ENCODE peak calls at places on chromosome 19, in five cellular contexts. One of them, this sample, is unnamed.

GRCh38 chr19:45442927-45443461 is 19.3 kb upstream of the ERCC1 start:
- DNase-seq in tibial nerve: peak; percentile 66
- DNase-seq in stomach: peak; percentile 42
- DNase-seq in body of pancreas: no peak
- DNase-seq in IMR-90: peak; percentile 59
- DNase-seq in this sample: peak; percentile 60

GRCh38 chr19:12785431-12786011 is 5.8 kb upstream of the JUNB start:
- DNase-seq in IMR-90: no peak
- DNase-seq in stomach: no peak
- DNase-seq in body of pancreas: no peak
- DNase-seq in tibial nerve: no peak
- DNase-seq in this sample: peak; percentile 23

GRCh38 chr19:5967994-5968430 is 9.9 kb downstream of the RANBP3 start:
- DNase-seq in IMR-90: peak; percentile 88
- DNase-seq in tibial nerve: peak; percentile 77
- DNase-seq in stomach: peak; percentile 67
- DNase-seq in body of pancreas: peak; percentile 73
- DNase-seq in this sample: peak; percentile 85

GRCh38 chr19:16262618-16263017 is 62.0 kb upstream of the KLF2 start:
- DNase-seq in IMR-90: no peak
- DNase-seq in tibial nerve: no peak
- DNase-seq in body of pancreas: peak; percentile 88
- DNase-seq in stomach: peak; percentile 95
- DNase-seq in this sample: peak; percentile 78

GRCh38 chr19:50978772-50979390 is 4.8 kb downstream of the KLK7 start:
- DNase-seq in IMR-90: no peak
- DNase-seq in stomach: no peak
- DNase-seq in body of pancreas: no peak
- DNase-seq in tibial nerve: no peak
- DNase-seq in this sample: no peak

GRCh38 chr19:38703509-38703908 is 40.8 kb downstream of the CAPN12 start:
- DNase-seq in body of pancreas: no peak
- DNase-seq in tibial nerve: no peak
- DNase-seq in IMR-90: no peak
- DNase-seq in stomach: no peak
- DNase-seq in this sample: no peak

GRCh38 chr19:15180451-15181390 is 20.1 kb downstream of the NOTCH3 start:
- DNase-seq in tibial nerve: no peak
- DNase-seq in IMR-90: no peak
- DNase-seq in body of pancreas: peak; percentile 70
- DNase-seq in stomach: peak; percentile 70
- DNase-seq in this sample: peak; percentile 65

GRCh38 chr19:7426986-7427385 is 61.8 kb downstream of the PEX11G start:
- DNase-seq in tibial nerve: no peak
- DNase-seq in IMR-90: no peak
- DNase-seq in stomach: no peak
- DNase-seq in body of pancreas: no peak
- DNase-seq in this sample: no peak

GRCh38 chr19:55156202-55157063 is 1.1 kb downstream of the TNNI3 start:
- DNase-seq in IMR-90: peak; percentile 44
- DNase-seq in body of pancreas: peak; percentile 46
- DNase-seq in stomach: peak; percentile 65
- DNase-seq in tibial nerve: no peak
- DNase-seq in this sample: peak; percentile 77

GRCh38 chr19:50432221-50432626 is 468 bp upstream of the MYBPC2 start:
- DNase-seq in IMR-90: no peak
- DNase-seq in body of pancreas: peak; percentile 39
- DNase-seq in tibial nerve: no peak
- DNase-seq in stomach: no peak
- DNase-seq in this sample: no peak

GRCh38 chr19:46660601-46661019 is 372 bp downstream of the DACT3 start:
- DNase-seq in stomach: no peak
- DNase-seq in IMR-90: no peak
- DNase-seq in body of pancreas: no peak
- DNase-seq in tibial nerve: no peak
- DNase-seq in this sample: no peak

GRCh38 chr19:46691104-46691503 is 25.8 kb downstream of the PRKD2 start:
- DNase-seq in stomach: no peak
- DNase-seq in tibial nerve: no peak
- DNase-seq in IMR-90: no peak
- DNase-seq in body of pancreas: no peak
- DNase-seq in this sample: no peak

DNA sequence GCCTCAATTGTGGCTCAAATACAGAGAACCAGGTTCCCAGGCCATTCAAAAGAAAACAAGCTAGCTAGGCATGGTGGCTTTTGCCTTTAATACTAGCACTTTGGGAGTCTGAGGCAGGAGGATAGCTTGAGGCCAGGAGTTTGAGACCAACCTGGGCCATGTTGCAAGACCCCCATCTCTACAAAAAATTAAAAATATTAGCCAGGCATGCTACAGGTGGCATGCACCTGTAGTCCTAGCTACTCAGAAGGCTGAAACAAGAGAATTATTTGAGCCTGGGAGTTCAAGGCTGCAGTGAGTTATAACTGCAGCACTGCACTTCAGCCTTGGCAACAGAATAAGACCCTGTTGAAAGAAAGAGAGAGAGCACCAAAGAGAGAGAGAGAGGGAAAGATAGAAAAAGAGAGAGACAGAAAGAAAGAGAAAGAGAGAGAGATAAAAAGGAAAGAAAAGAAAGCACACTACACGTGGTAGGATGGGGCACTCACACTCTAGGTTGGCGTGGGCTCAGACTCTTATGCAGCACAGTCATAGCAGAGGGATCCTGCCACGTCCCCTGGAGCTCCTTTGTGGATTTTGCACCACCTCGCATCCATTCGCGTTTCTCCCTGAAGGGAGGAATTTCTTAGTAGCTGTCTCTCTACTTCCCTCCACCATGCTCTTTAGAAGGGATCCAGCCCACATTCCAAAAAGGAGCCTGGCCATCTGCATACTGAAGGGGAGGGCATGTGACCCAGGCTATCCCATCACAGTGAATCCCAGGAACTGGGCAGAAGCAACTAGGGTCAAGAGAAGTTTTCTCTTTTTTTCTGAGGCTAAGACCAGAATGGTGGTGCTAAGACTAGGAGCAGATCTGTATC is 789.9 kb downstream of the UQCRFS1 start:
- DNase-seq in tibial nerve: no peak
- DNase-seq in IMR-90: no peak
- DNase-seq in stomach: no peak
- DNase-seq in body of pancreas: no peak
- DNase-seq in this sample: no peak
- TF ChIP-seq POLR2A in tibial nerve: no peak
- TF ChIP-seq POLR2A in IMR-90: no peak
- TF ChIP-seq POLR2A in stomach: no peak
- TF ChIP-seq POLR2A in body of pancreas: no peak
- TF ChIP-seq POLR2A in this sample: no peak

DNA sequence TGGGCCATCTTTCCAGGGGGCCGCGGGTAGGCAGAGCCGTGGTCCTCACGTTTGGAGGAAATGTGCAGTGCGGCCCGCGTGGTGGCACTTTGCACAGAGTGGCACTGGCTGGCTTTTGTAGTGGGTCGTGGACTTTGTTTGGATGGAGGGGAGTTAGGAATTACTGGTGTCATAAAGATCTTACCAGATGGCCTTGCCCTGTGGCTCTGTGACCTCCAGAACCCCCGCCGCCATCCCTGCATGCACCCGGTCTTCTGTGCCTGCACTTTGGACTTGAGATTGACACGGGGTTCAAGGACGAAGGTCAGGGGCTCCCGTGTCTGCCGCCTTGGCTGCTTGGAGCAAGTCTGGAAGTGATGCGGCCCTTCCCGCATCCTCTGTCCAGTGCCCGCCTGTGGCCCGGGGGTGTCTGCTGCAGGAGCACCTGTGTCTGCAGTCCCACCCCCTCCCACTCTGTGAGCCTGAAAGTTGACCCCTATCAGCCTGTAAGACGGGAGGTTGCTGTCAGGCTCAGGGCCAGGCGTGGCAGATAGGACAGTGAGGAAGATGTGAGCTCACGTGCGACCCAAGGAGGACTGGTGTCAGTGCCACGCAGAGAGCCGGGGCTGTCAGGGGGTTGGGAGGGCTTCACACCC is 2.2 kb downstream of the GNA11 start:
- DNase-seq in IMR-90: no peak
- DNase-seq in tibial nerve: no peak
- DNase-seq in body of pancreas: peak; percentile 15
- DNase-seq in stomach: no peak
- DNase-seq in this sample: no peak
- H3K27ac ChIP-seq in IMR-90: no peak overlapping the region
- H3K27ac ChIP-seq in tibial nerve: peak overlapping the region; percentile 87
- H3K27ac ChIP-seq in body of pancreas: peak overlapping the region; percentile 79
- H3K27ac ChIP-seq in stomach: peak overlapping the region; percentile 87
- H3K27ac ChIP-seq in this sample: peak overlapping the region; percentile 88

GRCh38 chr19:14004619-14005380 is 1.3 kb downstream of the RFX1 start:
- DNase-seq in tibial nerve: peak; percentile 66
- DNase-seq in body of pancreas: peak; percentile 80
- DNase-seq in stomach: peak; percentile 47
- DNase-seq in IMR-90: no peak
- DNase-seq in this sample: peak; percentile 73
- TF ChIP-seq POLR2A in tibial nerve: peak; percentile 17
- TF ChIP-seq POLR2A in body of pancreas: no peak
- TF ChIP-seq POLR2A in stomach: no peak
- TF ChIP-seq POLR2A in IMR-90: no peak
- TF ChIP-seq POLR2A in this sample: no peak

GRCh38 chr19:1206063-1206732 is 620 bp downstream of the STK11 start:
- DNase-seq in stomach: no peak
- DNase-seq in body of pancreas: peak; percentile 22
- DNase-seq in IMR-90: no peak
- DNase-seq in tibial nerve: no peak
- DNase-seq in this sample: no peak
- H3K27ac ChIP-seq in stomach: peak overlapping the region; percentile 86
- H3K27ac ChIP-seq in body of pancreas: peak overlapping the region; percentile 80
- H3K27ac ChIP-seq in IMR-90: peak overlapping the region; percentile 53
- H3K27ac ChIP-seq in tibial nerve: peak overlapping the region; percentile 83
- H3K27ac ChIP-seq in this sample: peak overlapping the region; percentile 83

This sample was measured in testis.